ENCODE peak calls at places on chromosome 19, in four cellular contexts. E is A549, F is WTC11, L is HepG2. H is an unnamed sample.

GRCh38 chr19:37977391-37977790 is 70.4 kb downstream of the SIPA1L3 start:
- DNase-seq in F (no peak), E (no peak), L (no peak), H (no peak)

GRCh38 chr19:16688084-16688483 is 27.1 kb downstream of the TMEM38A start:
- DNase-seq in L (no peak), E (no peak), F (no peak), H (no peak)

GRCh38 chr19:33396701-33397535 is 23.4 kb downstream of the CEBPG start:
- DNase-seq in E (no peak), F (peak; percentile 46), L (peak; percentile 95), H (no peak)

GRCh38 chr19:41299755-41300089 is 10.2 kb upstream of the CCDC97 start:
- DNase-seq in F (no peak), E (no peak), L (no peak), H (no peak)

GRCh38 chr19:38023661-38024574 is 116.9 kb downstream of the SIPA1L3 start:
- DNase-seq in L (no peak), F (no peak), E (no peak), H (no peak)

GRCh38 chr19:45782820-45783785 is 813 bp upstream of the DMPK start:
- DNase-seq in L (no peak), F (no peak), E (peak; percentile 84), H (no peak)

GRCh38 chr19:33777753-33778088 is 18.9 kb upstream of the KCTD15 start:
- DNase-seq in F (no peak), L (no peak), E (no peak), H (no peak)

GRCh38 chr19:39738809-39739208 is 980 bp upstream of the CLC start:
- DNase-seq in E (no peak), F (no peak), L (no peak), H (no peak)

GRCh38 chr19:27777242-27777641 is 1435.7 kb downstream of the UQCRFS1 start:
- DNase-seq in E (no peak), L (no peak), F (no peak), H (no peak)

GRCh38 chr19:18999016-18999758 is 34.1 kb downstream of the SUGP2 start:
- DNase-seq in E (no peak), L (no peak), F (no peak), H (no peak)

GRCh38 chr19:33803383-33803782 is 6.7 kb downstream of the KCTD15 start:
- DNase-seq in F (no peak), L (no peak), E (no peak), H (no peak)

GRCh38 chr19:47489072-47489914 is 5.3 kb upstream of the KPTN start:
- DNase-seq in F (no peak), E (no peak), L (no peak), H (no peak)

GRCh38 chr19:36151144-36152051 is 849 bp downstream of the COX7A1 start:
- DNase-seq in E (no peak), L (no peak), F (peak; percentile 30), H (no peak)

GRCh38 chr19:1445932-1446712 is 3.8 kb upstream of the APC2 start:
- DNase-seq in E (peak; percentile 67), F (peak; percentile 70), L (no peak), H (peak; percentile 94)

GRCh38 chr19:13284929-13285928 is 135.0 kb downstream of the IER2 start:
- DNase-seq in L (no peak), E (no peak), F (no peak), H (no peak)

GRCh38 chr19:49492573-49493411 is 3.4 kb upstream of the RPS11 start:
- DNase-seq in L (peak; percentile 54), F (no peak), E (no peak), H (peak; percentile 73)

GRCh38 chr19:3773814-3774515 is 1.9 kb upstream of the RAX2 start:
- DNase-seq in E (no peak), F (no peak), L (no peak), H (no peak)

GRCh38 chr19:3162418-3163229 is 15.9 kb upstream of the S1PR4 start:
- DNase-seq in E (peak; percentile 53), F (no peak), L (peak; percentile 44), H (peak; percentile 58)

GRCh38 chr19:4800591-4801081 is 9.1 kb downstream of the FEM1A start:
- DNase-seq in L (no peak), F (no peak), E (no peak), H (no peak)

GRCh38 chr19:4801085-4801619 is 9.6 kb downstream of the FEM1A start:
- DNase-seq in L (no peak), F (no peak), E (no peak), H (no peak)

GRCh38 chr19:4806384-4806783 is 14.8 kb downstream of the FEM1A start:
- DNase-seq in L (no peak), F (no peak), E (no peak), H (no peak)

GRCh38 chr19:4807188-4807587 is 15.7 kb downstream of the FEM1A start:
- DNase-seq in L (no peak), F (no peak), E (no peak), H (no peak)

GRCh38 chr19:4802711-4803110 is 11.2 kb downstream of the FEM1A start:
- DNase-seq in F (no peak), E (no peak), L (no peak), H (no peak)
- TF ChIP-seq HMGXB4 in F (no peak), E (no peak), L (no peak), H (no peak)

GRCh38 chr19:6362024-6362344 is 653 bp downstream of the CLPP start:
- DNase-seq in E (no peak), F (no peak), L (no peak), H (no peak)

GRCh38 chr19:6359942-6360341 is 1.4 kb upstream of the CLPP start:
- DNase-seq in E (no peak), F (no peak), L (no peak), H (no peak)

GRCh38 chr19:6364353-6364752 is 3.0 kb downstream of the CLPP start:
- DNase-seq in L (no peak), E (no peak), F (no peak), H (no peak)

GRCh38 chr19:6363429-6363828 is 2.1 kb downstream of the CLPP start:
- DNase-seq in E (no peak), L (no peak), F (no peak), H (no peak)

DNA sequence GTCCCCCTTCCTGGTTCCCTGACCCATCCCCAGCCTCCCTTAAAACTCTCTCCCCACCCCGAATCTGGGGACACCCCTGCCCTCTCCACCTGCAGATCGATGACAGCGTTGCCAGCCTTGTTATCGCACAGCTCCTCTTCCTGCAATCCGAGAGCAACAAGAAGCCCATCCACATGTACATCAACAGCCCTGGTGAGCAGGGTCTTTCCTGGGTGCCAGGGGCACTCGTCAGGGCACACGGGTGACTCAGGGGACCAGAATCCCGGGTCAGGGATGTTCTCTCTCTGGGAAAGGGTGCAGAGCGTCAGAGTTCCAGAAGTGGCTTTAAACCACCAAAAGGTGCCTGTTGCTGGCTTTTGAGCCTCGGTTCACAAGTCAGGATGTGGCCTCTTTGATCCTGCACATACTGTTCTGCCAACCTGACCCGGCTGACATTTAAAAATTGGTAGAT is 1.0 kb downstream of the CLPP start:
- DNase-seq in F (no peak), L (no peak), E (no peak), H (no peak)
- TF ChIP-seq HMGXB4 in F (no peak), L (no peak), E (no peak), H (no peak)

DNA sequence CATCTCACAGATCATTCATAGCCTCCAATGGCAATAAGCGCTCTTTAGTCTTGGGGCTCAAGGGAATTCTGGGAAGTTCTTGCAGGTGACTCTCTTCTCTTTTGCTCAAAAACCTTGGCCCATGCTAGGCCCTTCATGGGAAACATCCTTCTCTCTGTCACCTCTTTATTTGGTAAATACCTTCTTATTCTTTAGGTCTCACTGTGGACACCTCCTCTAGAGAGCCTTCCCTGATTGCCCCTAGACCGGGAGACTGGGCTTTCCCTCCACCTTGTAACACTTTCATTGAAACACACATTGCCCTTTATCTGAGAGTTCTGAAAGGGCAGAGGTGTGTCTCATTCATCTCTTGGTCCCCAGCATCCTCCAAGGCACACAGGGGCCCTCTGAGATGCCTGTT is 1.9 kb downstream of the C19orf81 start:
- DNase-seq in F (no peak), L (no peak), E (no peak), H (no peak)
- TF ChIP-seq HMGXB4 in F (no peak), L (no peak), E (no peak), H (no peak)

DNA sequence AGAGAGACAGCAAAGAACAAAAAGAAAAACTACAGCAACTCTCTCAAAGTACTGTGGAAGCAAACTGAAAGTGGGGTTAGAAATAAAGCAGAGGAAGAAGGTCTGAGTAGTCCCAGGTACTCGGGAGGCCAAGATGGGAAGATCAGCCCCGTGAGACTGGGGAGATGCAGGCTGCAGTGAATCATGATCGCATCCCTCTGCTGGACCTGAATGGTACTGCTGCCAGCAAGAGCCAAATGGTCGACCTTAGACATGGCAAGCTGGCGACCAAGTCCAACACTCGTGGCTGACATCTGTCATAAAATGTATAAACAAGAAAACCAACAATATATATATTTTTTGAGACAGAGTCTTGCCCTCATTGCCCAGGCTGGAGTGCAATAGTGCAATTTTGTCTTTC is 33.7 kb upstream of the ZNF724 start:
- DNase-seq in E (no peak), L (peak; percentile 54), F (peak; percentile 81), H (peak; percentile 23)
- TF ChIP-seq HMGXB4 in E (no peak), L (peak; percentile 75), F (no peak), H (no peak)

DNA sequence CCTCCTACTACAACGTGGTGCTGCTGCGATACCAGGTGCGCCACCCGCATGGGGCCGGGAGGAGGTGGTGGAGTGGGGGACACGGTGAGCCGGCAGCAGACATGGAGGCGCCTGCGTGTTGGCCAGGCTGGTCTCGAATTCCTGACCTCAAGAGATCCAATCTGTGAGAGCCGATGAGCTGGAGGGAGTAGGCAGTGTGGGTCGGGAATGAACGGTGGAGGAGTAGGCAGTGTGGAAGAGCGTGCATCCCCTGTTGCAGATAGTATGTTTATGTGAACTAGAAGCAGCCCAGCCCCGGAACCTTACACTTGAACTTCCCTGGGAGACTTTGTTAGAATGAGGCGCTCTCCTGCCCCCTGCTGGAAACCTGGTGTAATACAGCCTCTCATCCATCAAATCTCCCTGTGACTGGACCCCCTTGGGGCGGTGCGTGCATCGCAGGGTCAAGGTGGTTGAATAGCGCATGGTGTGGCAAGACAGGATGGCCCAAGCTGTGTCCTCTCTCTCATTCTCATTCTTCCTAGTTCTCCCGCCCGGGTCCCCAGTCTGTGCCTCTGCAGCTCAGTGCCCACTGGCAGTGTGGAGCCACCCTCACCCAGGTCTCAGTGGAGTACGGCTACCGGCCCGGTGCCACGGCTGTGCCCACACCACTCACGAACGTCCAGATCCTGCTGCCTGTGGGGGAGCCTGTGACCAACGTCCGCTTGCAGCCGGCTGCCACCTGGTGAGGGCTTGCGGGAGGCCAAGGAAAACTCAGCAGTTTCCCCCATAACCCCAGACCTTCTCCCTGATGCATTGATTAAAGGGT is 10.5 kb upstream of the B3GNT3 start:
- DNase-seq in F (peak; percentile 89), E (peak; percentile 70), L (peak; percentile 49), H (peak; percentile 73)
- TF ChIP-seq HMGXB4 in F (no peak), E (no peak), L (no peak), H (no peak)

GRCh38 chr19:29539668-29540067 is 13.9 kb downstream of the VSTM2B start:
- DNase-seq in F (no peak), L (no peak), E (no peak), H (no peak)
- TF ChIP-seq HMGXB4 in F (no peak), L (no peak), E (no peak), H (no peak)

GRCh38 chr19:12052057-12052570 is 647 bp downstream of the ZNF878 start:
- DNase-seq in E (no peak), L (no peak), F (no peak), H (no peak)
- TF ChIP-seq HMGXB4 in E (no peak), L (no peak), F (no peak), H (no peak)

DNA sequence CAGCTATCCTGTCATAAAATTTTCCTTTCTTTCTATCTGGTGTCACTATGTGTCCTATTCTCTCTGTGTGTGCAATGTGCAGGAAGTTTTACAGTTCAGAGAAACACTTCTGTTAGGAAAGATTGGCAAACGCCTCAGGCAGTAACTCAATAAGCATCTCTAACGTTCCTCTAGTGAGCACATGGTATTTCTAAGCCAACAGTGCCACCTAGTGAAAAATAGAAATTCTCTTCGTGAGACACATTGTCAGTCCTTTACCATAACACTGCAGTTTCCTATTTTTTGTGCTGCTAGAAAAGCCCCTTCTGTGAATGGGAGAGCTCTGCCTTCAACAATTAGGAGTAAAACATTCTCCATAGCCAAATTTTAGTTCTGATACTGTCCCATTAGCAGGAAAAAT is 50.7 kb downstream of the ZNF723 start:
- DNase-seq in E (no peak), L (peak; percentile 15), F (no peak), H (peak; percentile 10)
- TF ChIP-seq HMGXB4 in E (no peak), L (no peak), F (no peak), H (no peak)